ENCODE peak calls at places on chromosomes 4 and X, in seven cellular contexts. S is K562, P is brain microvascular endothelial cell, H is AG10803, U is ovary, F is fibroblast of lung, L is lower leg skin. R is an unnamed sample.

GRCh38 chr4:55926610-55927009 is 22.1 kb upstream of the CEP135 start:
- DNase-seq in S (no peak), P (no peak), H (no peak), U (no peak), F (no peak), L (no peak), R (no peak)

GRCh38 chr4:24015782-24016181 is 125.9 kb upstream of the PPARGC1A start:
- DNase-seq in S (no peak), P (no peak), H (no peak), U (no peak), F (no peak), L (no peak), R (no peak)

GRCh38 chrX:146854281-146854680 is 39.7 kb upstream of the CXorf51A start:
- DNase-seq in S (no peak), P (no peak), H (no peak), U (no peak), F (no peak), L (no peak), R (no peak)

GRCh38 chrX:29136904-29137303 is 549.7 kb downstream of the IL1RAPL1 start:
- DNase-seq in S (no peak), P (no peak), H (no peak), U (no peak), F (no peak), L (no peak), R (no peak)

GRCh38 chrX:2705036-2705435 is 13.9 kb downstream of the CD99 start:
- DNase-seq in S (no peak), P (no peak), H (peak), U (no peak), F (peak), L (no peak), R (peak)

GRCh38 chr4:132479543-132479942 is 669.6 kb upstream of the PCDH10 start:
- DNase-seq in S (no peak), P (no peak), H (no peak), U (no peak), F (no peak), L (no peak), R (no peak)

GRCh38 chr4:173448557-173448918 is 49.6 kb upstream of the SCRG1 start:
- DNase-seq in S (no peak), P (no peak), H (peak), U (no peak), F (peak), L (no peak), R (peak)

GRCh38 chr4:69096810-69097209 is 536 bp downstream of the UGT2B7 start:
- DNase-seq in S (no peak), P (no peak), H (no peak), U (no peak), F (no peak), L (no peak), R (no peak)

GRCh38 chrX:48477960-48478755 is 2.2 kb downstream of the FTSJ1 start:
- DNase-seq in S (no peak), P (no peak), H (no peak), U (no peak), F (no peak), L (no peak), R (no peak)

GRCh38 chrX:81120270-81120935 is 81.3 kb downstream of the HMGN5 start:
- DNase-seq in S (no peak), P (no peak), H (peak), U (no peak), F (no peak), L (no peak), R (no peak)

GRCh38 chrX:16212436-16212835 is 45.2 kb downstream of the MAGEB17 start:
- DNase-seq in S (peak), P (peak), H (no peak), U (no peak), F (peak), L (no peak), R (no peak)

GRCh38 chr4:137627938-137628460 is 95.7 kb upstream of the PCDH18 start:
- DNase-seq in S (no peak), P (no peak), H (peak), U (no peak), F (no peak), L (no peak), R (no peak)

GRCh38 chrX:153885208-153885787 is 675 bp downstream of the L1CAM start:
- DNase-seq in S (no peak), P (no peak), H (no peak), U (no peak), F (no peak), L (no peak), R (no peak)

GRCh38 chrX:50100188-50100587 is 100.6 kb downstream of the AKAP4 start:
- DNase-seq in S (peak), P (no peak), H (no peak), U (no peak), F (no peak), L (no peak), R (no peak)

GRCh38 chr4:116020141-116020722 is 906.8 kb upstream of the NDST4 start:
- DNase-seq in S (no peak), P (no peak), H (no peak), U (no peak), F (no peak), L (no peak), R (no peak)

GRCh38 chr4:25378130-25378743 is 1.2 kb downstream of the ANAPC4 start:
- DNase-seq in S (peak), P (no peak), H (no peak), U (no peak), F (no peak), L (no peak), R (no peak)

GRCh38 chr4:15882675-15883086 is 55.9 kb downstream of the FGFBP1 start:
- DNase-seq in S (peak), P (peak), H (peak), U (peak), F (peak), L (no peak), R (peak)

GRCh38 chr4:76689079-76689817 is 208.7 kb downstream of the SOWAHB start:
- DNase-seq in S (no peak), P (no peak), H (peak), U (peak), F (no peak), L (no peak), R (peak)

GRCh38 chrX:122641826-122642225 is 542.3 kb upstream of the GRIA3 start:
- DNase-seq in S (no peak), P (no peak), H (peak), U (no peak), F (peak), L (no peak), R (no peak)

GRCh38 chr4:46389301-46389761 is 597 bp downstream of the GABRA2 start:
- DNase-seq in S (no peak), P (no peak), H (no peak), U (no peak), F (peak), L (no peak), R (peak)

GRCh38 chr4:105620640-105621323 is 68.4 kb downstream of the ARHGEF38 start:
- DNase-seq in S (no peak), P (peak), H (peak), U (no peak), F (peak), L (no peak), R (peak)

GRCh38 chr4:8286719-8287355 is 17.3 kb downstream of the HTRA3 start:
- DNase-seq in S (no peak), P (no peak), H (no peak), U (no peak), F (no peak), L (no peak), R (no peak)

GRCh38 chr4:77872723-77873435 is 10.2 kb downstream of the MRPL1 start:
- DNase-seq in S (no peak), P (no peak), H (no peak), U (no peak), F (peak), L (no peak), R (no peak)

GRCh38 chrX:88863726-88864125 is 116.7 kb downstream of the CPXCR1 start:
- DNase-seq in S (no peak), P (no peak), H (no peak), U (no peak), F (no peak), L (no peak), R (no peak)

GRCh38 chrX:63675716-63676115 is 109.3 kb downstream of the ARHGEF9 start:
- DNase-seq in S (no peak), P (no peak), H (no peak), U (no peak), F (no peak), L (no peak), R (no peak)

GRCh38 chr4:33722254-33722653 is 2522.1 kb downstream of the ARAP2 start:
- DNase-seq in S (no peak), P (no peak), H (peak), U (no peak), F (peak), L (no peak), R (peak)

GRCh38 chrX:109352121-109352556 is 129.7 kb downstream of the GUCY2F start:
- DNase-seq in S (no peak), P (peak), H (peak), U (peak), F (peak), L (no peak), R (peak)

GRCh38 chr4:93771640-93772411 is 56.7 kb upstream of the ATOH1 start:
- DNase-seq in S (no peak), P (no peak), H (no peak), U (no peak), F (peak), L (no peak), R (no peak)

GRCh38 chrX:69522052-69522451 is 17.9 kb downstream of the NALF2 start:
- DNase-seq in S (no peak), P (no peak), H (no peak), U (no peak), F (no peak), L (peak), R (no peak)

GRCh38 chr4:111213520-111213919 is 590.6 kb upstream of the PITX2 start:
- DNase-seq in S (no peak), P (no peak), H (peak), U (no peak), F (no peak), L (no peak), R (no peak)

GRCh38 chrX:97751016-97751415 is 867.3 kb downstream of the RPA4 start:
- DNase-seq in S (no peak), P (no peak), H (no peak), U (no peak), F (no peak), L (no peak), R (no peak)

GRCh38 chr4:100879471-100879870 is 361.6 kb upstream of the EMCN start:
- DNase-seq in S (no peak), P (no peak), H (no peak), U (no peak), F (no peak), L (no peak), R (no peak)
- TF ChIP-seq CTCF in S (no peak), P (no peak), H (no peak), U (no peak), F (no peak), L (no peak), R (no peak)

GRCh38 chr4:11028334-11028733 is 343.8 kb upstream of the CLNK start:
- DNase-seq in S (no peak), P (no peak), H (no peak), U (no peak), F (no peak), L (no peak), R (peak)
- H3K4me3 ChIP-seq in S (no peak), P (no peak), H (no peak), U (no peak), F (no peak), L (no peak), R (no peak)

GRCh38 chrX:57932266-57932665 is 22.0 kb upstream of the ZXDA start:
- DNase-seq in S (no peak), P (no peak), H (no peak), U (no peak), F (no peak), L (no peak), R (no peak)

GRCh38 chrX:57930051-57930450 is 19.8 kb upstream of the ZXDA start:
- DNase-seq in S (no peak), P (no peak), H (no peak), U (no peak), F (no peak), L (no peak), R (no peak)

GRCh38 chrX:57925806-57926205 is 15.5 kb upstream of the ZXDA start:
- DNase-seq in S (no peak), P (no peak), H (no peak), U (no peak), F (no peak), L (no peak), R (no peak)

GRCh38 chrX:57933321-57933720 is 23.1 kb upstream of the ZXDA start:
- DNase-seq in S (no peak), P (no peak), H (no peak), U (no peak), F (no peak), L (no peak), R (no peak)

DNA sequence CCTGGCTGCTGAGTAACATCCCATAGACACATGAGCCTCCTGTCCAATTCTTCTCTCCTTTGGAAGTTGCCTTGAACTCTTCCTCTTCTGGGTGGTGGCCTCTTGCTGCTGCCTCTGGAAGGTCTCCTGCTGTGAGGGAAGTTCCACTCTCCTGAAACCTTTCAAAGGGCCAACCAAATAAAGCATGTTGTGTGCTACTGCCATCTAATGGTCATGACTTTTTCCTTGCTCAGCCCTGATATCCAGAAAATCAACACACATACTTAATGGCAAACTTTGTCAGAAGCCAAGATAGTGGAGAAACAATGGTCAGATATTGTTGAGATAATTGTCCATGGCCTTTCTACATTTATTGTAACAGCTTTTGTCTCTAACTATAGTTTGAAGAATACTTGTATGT is 19.1 kb upstream of the ZXDA start:
- DNase-seq in S (no peak), P (no peak), H (peak), U (no peak), F (peak), L (no peak), R (no peak)
- TF ChIP-seq CTCF in S (peak), P (peak), H (peak), U (no peak), F (peak), L (no peak), R (peak)

GRCh38 chrX:101931104-101931493 is 728 bp downstream of the ZMAT1 start:
- DNase-seq in S (no peak), P (no peak), H (no peak), U (no peak), F (no peak), L (no peak), R (no peak)
- H3K4me3 ChIP-seq in S (peak), P (peak), H (peak), U (peak), F (peak), L (peak), R (peak)

DNA sequence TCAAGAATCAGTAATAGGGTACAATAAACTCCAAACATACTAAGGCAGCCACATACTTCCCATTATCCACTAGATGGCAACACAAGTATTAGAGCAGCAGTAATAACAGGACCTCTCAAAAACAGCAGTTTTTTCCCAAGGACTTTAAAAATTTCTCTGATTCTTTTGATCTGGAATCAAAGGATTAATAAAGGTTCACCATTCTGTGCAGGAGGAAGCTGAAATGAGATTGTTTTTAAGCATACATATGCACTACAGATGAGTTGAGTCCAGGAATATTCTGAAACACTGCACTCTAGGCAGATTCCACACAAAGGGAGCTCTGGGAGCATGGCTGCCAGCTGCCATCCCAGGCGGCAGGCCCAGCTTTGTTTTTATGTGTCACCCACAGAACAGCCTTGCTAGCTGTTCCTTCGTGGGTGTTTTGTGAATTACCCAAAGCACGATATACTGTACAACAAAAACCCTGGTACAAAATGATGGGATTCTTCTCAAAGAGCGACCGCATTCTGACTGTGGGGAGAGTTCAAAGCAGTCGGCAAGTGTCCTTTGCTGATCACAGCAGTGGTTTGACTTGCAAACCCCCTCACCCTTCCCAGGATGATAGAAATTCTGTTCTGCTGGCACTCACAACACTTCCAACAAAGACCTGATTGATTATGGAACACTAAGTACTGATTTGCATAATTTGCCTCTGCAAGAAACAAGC is 61.0 kb downstream of the STX18 start:
- DNase-seq in S (no peak), P (no peak), H (peak), U (no peak), F (peak), L (no peak), R (peak)
- TF ChIP-seq CTCF in S (peak), P (peak), H (peak), U (no peak), F (peak), L (no peak), R (peak)

DNA sequence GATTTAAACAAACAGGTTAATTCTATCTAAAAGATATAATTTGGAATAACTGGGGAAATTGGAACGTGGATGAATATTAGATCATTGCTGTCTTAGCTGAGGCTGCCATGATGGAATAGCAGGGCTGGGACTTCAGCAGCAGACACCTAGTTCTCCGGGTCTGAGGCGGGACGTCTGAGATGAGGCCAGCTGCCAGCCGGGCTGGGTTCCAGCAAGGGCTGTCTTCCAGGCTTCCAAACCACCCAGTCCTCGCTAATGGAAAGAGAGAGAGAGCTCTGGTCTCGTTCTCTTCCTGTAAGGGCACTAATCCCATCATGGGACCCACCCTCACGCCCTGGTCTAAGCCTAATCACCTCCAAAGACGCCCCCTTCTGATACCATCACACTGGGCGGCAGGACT is 85.7 kb downstream of the ADRA2C start:
- DNase-seq in S (no peak), P (no peak), H (no peak), U (no peak), F (no peak), L (no peak), R (no peak)
- H3K4me3 ChIP-seq in S (no peak), P (no peak), H (no peak), U (no peak), F (no peak), L (no peak), R (no peak)

GRCh38 chr4:118883861-118884260 is 4.8 kb upstream of the SYNPO2 start:
- DNase-seq in S (no peak), P (no peak), H (no peak), U (no peak), F (no peak), L (no peak), R (no peak)
- TF ChIP-seq CTCF in S (no peak), P (peak), H (no peak), U (no peak), F (no peak), L (no peak), R (peak)

GRCh38 chr4:39931441-39931901 is 46.2 kb downstream of the PDS5A start:
- DNase-seq in S (no peak), P (no peak), H (no peak), U (no peak), F (no peak), L (no peak), R (no peak)

GRCh38 chr4:39933689-39934590 is 43.8 kb downstream of the PDS5A start:
- DNase-seq in S (no peak), P (peak), H (peak), U (no peak), F (peak), L (no peak), R (peak)

GRCh38 chr4:39928538-39928937 is 49.2 kb downstream of the PDS5A start:
- DNase-seq in S (no peak), P (no peak), H (no peak), U (no peak), F (no peak), L (no peak), R (no peak)

GRCh38 chr4:39936565-39937418 is 40.9 kb downstream of the PDS5A start:
- DNase-seq in S (no peak), P (no peak), H (no peak), U (no peak), F (no peak), L (no peak), R (no peak)

GRCh38 chr4:39932776-39933402 is 44.8 kb downstream of the PDS5A start:
- DNase-seq in S (no peak), P (no peak), H (no peak), U (no peak), F (no peak), L (no peak), R (no peak)
- H3K4me3 ChIP-seq in S (no peak), P (no peak), H (no peak), U (no peak), F (no peak), L (no peak), R (no peak)

R was measured in astrocyte of the spinal cord.